ENCODE peak calls at places on chromosomes 16 and 17, in five cellular contexts. E is left lung, F is Peyer's patch, J is prostate gland, M is left ventricle myocardium inferior. U is an unnamed sample.
A peak's percentile ranks its signal among the peaks of the same experiment; 100 is the strongest.

GRCh38 chr16:65098916-65099315 is 22.9 kb downstream of the CDH11 start:
- DNase-seq in E (no peak), F (no peak), M (no peak), J (no peak), U (no peak)

GRCh38 chr16:54425068-54425467 is 138.5 kb upstream of the IRX3 start:
- DNase-seq in F (no peak), M (no peak), E (no peak), J (no peak), U (no peak)

GRCh38 chr17:61591018-61591417 is at the start of gene NACA2:
- DNase-seq in F (no peak), J (no peak), E (no peak), M (no peak), U (no peak)

GRCh38 chr17:14919580-14920160 is 345.5 kb downstream of the PMP22 start:
- DNase-seq in M (no peak), J (no peak), E (no peak), F (no peak), U (no peak)

GRCh38 chr16:49837673-49838360 is 18.1 kb downstream of the ZNF423 start:
- DNase-seq in J (no peak), E (no peak), M (no peak), F (no peak), U (no peak)

GRCh38 chr17:29722411-29723198 is 99.9 kb upstream of the CORO6 start:
- DNase-seq in M (no peak), F (no peak), J (peak; percentile 11), E (peak; percentile 64), U (peak; percentile 26)

GRCh38 chr17:61314368-61315078 is 85.1 kb upstream of the TBX2 start:
- DNase-seq in J (peak; percentile 68), F (no peak), E (peak; percentile 69), M (peak; percentile 41), U (peak; percentile 73)

GRCh38 chr17:57985675-57985974 is 2.4 kb downstream of the VEZF1 start:
- DNase-seq in J (no peak), E (no peak), F (no peak), M (no peak), U (no peak)

GRCh38 chr17:47604268-47604927 is 45.3 kb upstream of the KPNB1 start:
- DNase-seq in E (no peak), J (no peak), F (no peak), M (peak; percentile 29), U (no peak)

GRCh38 chr16:80526418-80527061 is 14.3 kb upstream of the DYNLRB2 start:
- DNase-seq in F (no peak), M (no peak), E (peak; percentile 37), J (peak; percentile 50), U (no peak)

GRCh38 chr16:69520800-69521602 is 44.8 kb upstream of the NFAT5 start:
- DNase-seq in M (no peak), J (no peak), F (no peak), E (no peak), U (no peak)

GRCh38 chr17:67725232-67726206 is 7.8 kb downstream of the NOL11 start:
- DNase-seq in F (no peak), E (no peak), J (no peak), M (no peak), U (no peak)

GRCh38 chr16:75433732-75434413 is 570 bp upstream of the CFDP1 start:
- DNase-seq in E (no peak), J (peak; percentile 84), F (peak; percentile 69), M (no peak), U (peak; percentile 79)

GRCh38 chr17:82006468-82007227 is 16.0 kb downstream of the CENPX start:
- DNase-seq in E (no peak), M (no peak), F (no peak), J (no peak), U (no peak)

GRCh38 chr16:82701302-82702022 is 74.7 kb downstream of the CDH13 start:
- DNase-seq in M (no peak), E (no peak), J (no peak), F (no peak), U (no peak)

GRCh38 chr17:16623282-16623681 is 30.4 kb downstream of the ZNF624 start:
- DNase-seq in F (no peak), J (no peak), E (no peak), M (no peak), U (no peak)

GRCh38 chr16:17211797-17212196 is 259.0 kb downstream of the XYLT1 start:
- DNase-seq in E (no peak), J (no peak), F (no peak), M (no peak), U (no peak)

GRCh38 chr17:70278846-70279465 is 109.6 kb downstream of the KCNJ2 start:
- DNase-seq in M (no peak), J (no peak), F (no peak), E (no peak), U (no peak)

GRCh38 chr17:60493847-60494321 is 32.2 kb downstream of the APPBP2 start:
- DNase-seq in F (no peak), J (no peak), M (no peak), E (no peak), U (no peak)

GRCh38 chr17:3911271-3912053 is 4.8 kb downstream of the P2RX1 start:
- DNase-seq in M (no peak), F (no peak), J (no peak), E (peak; percentile 61), U (no peak)

GRCh38 chr17:48055531-48056245 is 7.5 kb downstream of the NFE2L1 start:
- DNase-seq in E (no peak), M (no peak), J (no peak), F (no peak), U (no peak)

GRCh38 chr16:17434006-17434405 is 36.8 kb downstream of the XYLT1 start:
- DNase-seq in E (no peak), J (no peak), M (peak; percentile 30), F (no peak), U (no peak)

GRCh38 chr17:60601443-60602384 is 1.7 kb downstream of the PPM1D start:
- DNase-seq in J (peak; percentile 69), M (no peak), E (no peak), F (no peak), U (no peak)

GRCh38 chr16:82368041-82368440 is 198.0 kb upstream of the MPHOSPH6 start:
- DNase-seq in M (peak; percentile 50), F (no peak), E (no peak), J (peak; percentile 26), U (no peak)

GRCh38 chr17:9900744-9901143 is 4.3 kb downstream of the RCVRN start:
- DNase-seq in E (no peak), J (no peak), F (no peak), M (no peak), U (no peak)

GRCh38 chr17:31549525-31550388 is 158.3 kb downstream of the RAB11FIP4 start:
- DNase-seq in F (peak; percentile 96), E (peak; percentile 93), J (peak; percentile 91), M (peak; percentile 91), U (peak; percentile 93)

DNA sequence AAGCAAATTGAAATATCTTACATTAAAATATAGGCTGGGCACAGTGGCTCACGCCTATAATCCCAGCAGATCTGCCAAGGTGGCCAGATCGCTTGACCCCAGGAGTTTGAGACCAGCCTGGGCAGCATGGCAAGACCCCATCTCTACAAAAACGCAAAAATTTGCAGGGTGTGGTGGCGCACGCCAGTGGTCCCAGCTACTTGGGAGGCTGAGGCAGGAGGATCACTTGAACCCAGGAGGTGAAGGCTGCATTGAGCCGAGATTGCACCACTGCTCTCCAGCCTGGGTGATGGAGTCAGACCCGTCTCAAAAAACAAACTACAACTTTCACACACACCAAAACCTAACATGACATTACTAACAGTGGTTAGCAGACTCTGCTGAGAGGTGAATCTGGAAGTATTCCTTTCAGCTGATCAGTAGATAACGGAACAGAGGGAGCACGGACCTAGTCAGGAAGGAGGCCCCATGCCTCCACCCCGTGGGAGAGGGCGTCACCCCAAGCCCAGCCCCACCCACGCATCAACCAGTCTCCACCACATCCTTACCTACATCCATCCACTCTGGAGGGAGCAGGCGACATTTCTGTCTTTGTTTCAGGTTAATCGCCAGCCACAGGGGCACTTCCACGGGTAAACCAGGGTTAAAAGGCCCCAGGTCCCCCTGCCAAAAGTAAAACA is 1.7 kb downstream of the GINS2 start:
- DNase-seq in J (no peak), F (peak; percentile 63), M (no peak), E (no peak), U (no peak)
- H3K4me3 ChIP-seq in J (no peak overlapping the region), F (no peak overlapping the region), M (no peak overlapping the region), E (no peak overlapping the region), U (no peak overlapping the region)

GRCh38 chr16:89484088-89484501 is 6.3 kb downstream of the ANKRD11 start:
- DNase-seq in J (no peak), F (no peak), M (no peak), E (no peak), U (no peak)
- H3K4me1 ChIP-seq in J (peaks cover 9% of the 10 kb centered on the region), F (peaks cover 58% of the 10 kb centered on the region), M (peaks cover 98% of the 10 kb centered on the region), E (peaks cover 99% of the 10 kb centered on the region), U (peaks cover 4% of the 10 kb centered on the region)

DNA sequence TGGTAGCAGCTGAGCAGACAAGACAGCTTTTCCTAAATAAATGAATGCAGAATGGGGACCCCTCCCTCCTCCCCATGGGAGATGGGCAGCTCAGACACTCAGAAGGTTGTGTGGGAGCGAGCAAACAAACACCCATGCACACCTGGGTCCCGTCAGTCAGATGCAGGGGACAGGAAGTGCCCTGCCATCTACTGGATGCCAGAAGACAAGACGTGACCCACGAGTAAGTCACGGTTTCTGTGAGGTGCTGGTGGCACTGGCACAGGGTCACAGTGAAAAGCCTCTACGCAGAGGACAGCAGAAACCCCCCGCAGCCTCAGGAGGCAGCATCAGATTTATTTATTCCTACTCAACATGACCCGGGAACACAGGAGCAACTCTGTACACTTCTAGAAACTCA is 8.4 kb downstream of the HBQ1 start:
- DNase-seq in F (no peak), M (no peak), J (no peak), E (no peak), U (no peak)
- TF ChIP-seq CTCF in F (no peak), M (no peak), J (no peak), E (no peak), U (no peak)

GRCh38 chr17:34176440-34176839 is 78.6 kb upstream of the CCL2 start:
- DNase-seq in E (no peak), F (no peak), M (no peak), J (no peak), U (no peak)

GRCh38 chr17:34178047-34178446 is 77.0 kb upstream of the CCL2 start:
- DNase-seq in E (no peak), M (no peak), J (no peak), F (no peak), U (no peak)

GRCh38 chr17:34173221-34173620 is 81.9 kb upstream of the CCL2 start:
- DNase-seq in J (no peak), M (no peak), F (no peak), E (no peak), U (no peak)

GRCh38 chr17:34182036-34182803 is 72.9 kb upstream of the CCL2 start:
- DNase-seq in J (no peak), M (no peak), E (no peak), F (no peak), U (no peak)

GRCh38 chr17:34177642-34178041 is 77.4 kb upstream of the CCL2 start:
- DNase-seq in E (no peak), J (no peak), F (no peak), M (no peak), U (no peak)
- H3K4me3 ChIP-seq in E (no peak overlapping the region), J (no peak overlapping the region), F (no peak overlapping the region), M (no peak overlapping the region), U (no peak overlapping the region)

GRCh38 chr16:10940501-10941079 is 1.7 kb downstream of the DEXI start:
- DNase-seq in M (no peak), J (no peak), F (peak; percentile 62), E (peak; percentile 51), U (no peak)
- H3K4me1 ChIP-seq in M (peaks cover 94% of the 10 kb centered on the region), J (peaks cover 13% of the 10 kb centered on the region), F (peaks cover 39% of the 10 kb centered on the region), E (peaks cover 87% of the 10 kb centered on the region), U (peaks cover 19% of the 10 kb centered on the region)